ENCODE peak calls at places on chromosomes 1 and 21, in six cellular contexts. W, T, O, X, U and F are unnamed samples.

GRCh38 chr1:93665015-93665414 is 16.6 kb downstream of the BCAR3 start:
- DNase-seq in X (no peak), O (no peak), U (no peak), T (no peak), W (no peak), F (no peak)

GRCh38 chr1:87030740-87031400 is 116.4 kb downstream of the HS2ST1 start:
- DNase-seq in W (no peak), U (no peak), T (no peak), O (no peak), X (no peak), F (no peak)

GRCh38 chr1:8370928-8371327 is 53.0 kb downstream of the SLC45A1 start:
- DNase-seq in W (no peak), U (no peak), X (no peak), T (no peak), O (no peak), F (no peak)

GRCh38 chr1:154422521-154422920 is 17.4 kb downstream of the IL6R start:
- DNase-seq in U (peak), W (no peak), X (no peak), O (no peak), T (no peak), F (no peak)

GRCh38 chr21:15397258-15397657 is 332.5 kb upstream of the NRIP1 start:
- DNase-seq in X (no peak), U (no peak), O (no peak), T (no peak), W (no peak), F (no peak)

GRCh38 chr1:68221971-68222355 is 10.4 kb downstream of the WLS start:
- DNase-seq in U (no peak), T (no peak), O (no peak), X (no peak), W (no peak), F (no peak)

GRCh38 chr1:1348420-1349255 is 580 bp downstream of the DVL1 start:
- DNase-seq in O (no peak), X (no peak), W (peak), U (no peak), T (no peak), F (no peak)

GRCh38 chr1:169892819-169893644 is 664 bp downstream of the SCYL3 start:
- DNase-seq in O (peak), U (no peak), X (no peak), T (no peak), W (peak), F (no peak)

GRCh38 chr1:51575406-51576084 is 41.3 kb upstream of the OSBPL9 start:
- DNase-seq in T (no peak), X (peak), O (no peak), W (no peak), U (no peak), F (no peak)

GRCh38 chr1:117698398-117699160 is 92.7 kb downstream of the TENT5C start:
- DNase-seq in T (no peak), U (no peak), O (no peak), X (no peak), W (no peak), F (no peak)

GRCh38 chr1:64687725-64688285 is 57.1 kb upstream of the RAVER2 start:
- DNase-seq in O (no peak), X (no peak), U (no peak), T (no peak), W (no peak), F (peak)

GRCh38 chr1:199550384-199551067 is 477.0 kb upstream of the NR5A2 start:
- DNase-seq in X (no peak), O (no peak), W (peak), U (no peak), T (no peak), F (no peak)

GRCh38 chr1:101820080-101820479 is 176.6 kb downstream of the OLFM3 start:
- DNase-seq in T (no peak), U (peak), W (peak), X (no peak), O (no peak), F (no peak)

GRCh38 chr1:9061252-9061948 is 8.0 kb downstream of the SLC2A5 start:
- DNase-seq in O (no peak), U (no peak), W (no peak), T (no peak), X (no peak), F (no peak)

GRCh38 chr1:55184859-55185258 is 30.3 kb downstream of the USP24 start:
- DNase-seq in U (no peak), O (no peak), T (no peak), X (no peak), W (no peak), F (no peak)

GRCh38 chr1:3984586-3984985 is 84.5 kb upstream of the C1orf174 start:
- DNase-seq in O (no peak), W (no peak), X (no peak), T (no peak), U (no peak), F (no peak)

GRCh38 chr1:221522440-221523050 is 219.3 kb downstream of the DUSP10 start:
- DNase-seq in W (no peak), O (no peak), T (peak), U (no peak), X (no peak), F (no peak)

GRCh38 chr21:35989185-35989735 is 71.1 kb downstream of the SETD4 start:
- DNase-seq in U (no peak), X (no peak), O (no peak), W (no peak), T (peak), F (no peak)

GRCh38 chr1:233782932-233783586 is 121.4 kb upstream of the SLC35F3 start:
- DNase-seq in O (no peak), W (no peak), X (no peak), T (no peak), U (no peak), F (no peak)

GRCh38 chr1:36586146-36586545 is 103.4 kb upstream of the CSF3R start:
- DNase-seq in W (no peak), O (no peak), X (no peak), U (no peak), T (no peak), F (no peak)

GRCh38 chr1:154599658-154600057 is 8.3 kb downstream of the ADAR start:
- DNase-seq in O (no peak), X (no peak), W (no peak), U (no peak), T (no peak), F (no peak)

GRCh38 chr1:109567823-109568222 is 19.4 kb downstream of the GNAI3 start:
- DNase-seq in O (no peak), X (no peak), U (peak), W (no peak), T (no peak), F (no peak)

GRCh38 chr21:34743831-34744230 is 75.0 kb downstream of the CLIC6 start:
- DNase-seq in O (no peak), X (no peak), W (no peak), U (no peak), T (peak), F (no peak)

GRCh38 chr1:156994277-156994676 is 51.3 kb downstream of the ARHGEF11 start:
- DNase-seq in U (no peak), O (no peak), T (no peak), W (no peak), X (no peak), F (no peak)

GRCh38 chr1:47434051-47434842 is 3.6 kb upstream of the FOXD2 start:
- DNase-seq in O (no peak), T (no peak), W (no peak), U (no peak), X (no peak), F (no peak)

GRCh38 chr1:236516929-236517704 is 6.7 kb upstream of the LGALS8 start:
- DNase-seq in W (no peak), O (no peak), X (no peak), T (peak), U (no peak), F (no peak)

GRCh38 chr1:207022996-207023679 is 9.4 kb downstream of the C1orf116 start:
- DNase-seq in O (no peak), W (no peak), U (no peak), T (no peak), X (no peak), F (no peak)

GRCh38 chr1:111778541-111779051 is 22.9 kb downstream of the DDX20 start:
- DNase-seq in X (no peak), T (peak), W (no peak), U (no peak), O (no peak), F (no peak)

GRCh38 chr1:205488074-205488723 is 16.3 kb upstream of the CDK18 start:
- DNase-seq in O (peak), X (peak), T (peak), W (peak), U (peak), F (no peak)

GRCh38 chr1:4601986-4602385 is 52.4 kb upstream of the AJAP1 start:
- DNase-seq in W (no peak), O (no peak), U (no peak), T (no peak), X (no peak), F (no peak)

GRCh38 chr1:230002164-230002803 is 64.8 kb upstream of the GALNT2 start:
- DNase-seq in T (no peak), O (no peak), X (no peak), W (no peak), U (no peak), F (no peak)

GRCh38 chr1:38608202-38608864 is 251.2 kb downstream of the RRAGC start:
- DNase-seq in W (peak), O (no peak), U (peak), X (peak), T (no peak), F (no peak)

GRCh38 chr1:51627672-51628071 is 10.8 kb downstream of the OSBPL9 start:
- DNase-seq in W (peak), O (no peak), X (no peak), T (no peak), U (peak), F (no peak)

GRCh38 chr1:151166506-151166956 is 587 bp downstream of the SCNM1 start:
- DNase-seq in O (no peak), W (peak), X (no peak), T (no peak), U (no peak), F (no peak)